ENCODE peak calls at places on chromosomes 5 and 9, in four cellular contexts. One of them, this sample, is unnamed.

GRCh38 chr9:88398016-88398415 is 9.8 kb downstream of the SPIN1 start:
- DNase-seq in A673: no peak
- DNase-seq in substantia nigra: no peak
- DNase-seq in fibroblast of the conjunctiva: no peak
- DNase-seq in this sample: no peak

GRCh38 chr9:16310288-16311145 is 560.0 kb downstream of the BNC2 start:
- DNase-seq in substantia nigra: no peak
- DNase-seq in fibroblast of the conjunctiva: no peak
- DNase-seq in A673: no peak
- DNase-seq in this sample: no peak

GRCh38 chr5:156093024-156093423 is 233.9 kb upstream of the SGCD start:
- DNase-seq in A673: no peak
- DNase-seq in fibroblast of the conjunctiva: no peak
- DNase-seq in substantia nigra: no peak
- DNase-seq in this sample: peak

GRCh38 chr9:107600060-107600573 is 110.5 kb upstream of the KLF4 start:
- DNase-seq in A673: no peak
- DNase-seq in substantia nigra: no peak
- DNase-seq in fibroblast of the conjunctiva: no peak
- DNase-seq in this sample: no peak

GRCh38 chr9:78296208-78296892 is 575 bp upstream of the PSAT1 start:
- DNase-seq in substantia nigra: no peak
- DNase-seq in fibroblast of the conjunctiva: peak
- DNase-seq in A673: peak
- DNase-seq in this sample: peak

GRCh38 chr5:92017786-92018185 is 634.7 kb upstream of the ARRDC3 start:
- DNase-seq in substantia nigra: no peak
- DNase-seq in fibroblast of the conjunctiva: no peak
- DNase-seq in A673: no peak
- DNase-seq in this sample: no peak

GRCh38 chr5:79436821-79437220 is 77.1 kb downstream of the HOMER1 start:
- DNase-seq in fibroblast of the conjunctiva: no peak
- DNase-seq in substantia nigra: no peak
- DNase-seq in A673: no peak
- DNase-seq in this sample: no peak

GRCh38 chr5:93603711-93604118 is 20.7 kb downstream of the NR2F1 start:
- DNase-seq in A673: no peak
- DNase-seq in fibroblast of the conjunctiva: no peak
- DNase-seq in substantia nigra: no peak
- DNase-seq in this sample: no peak

GRCh38 chr5:33079548-33079947 is 361.2 kb upstream of the TARS1 start:
- DNase-seq in substantia nigra: no peak
- DNase-seq in fibroblast of the conjunctiva: no peak
- DNase-seq in A673: no peak
- DNase-seq in this sample: no peak

GRCh38 chr5:115179959-115180709 is 10.4 kb upstream of the TRIM36 start:
- DNase-seq in substantia nigra: no peak
- DNase-seq in fibroblast of the conjunctiva: no peak
- DNase-seq in A673: peak
- DNase-seq in this sample: no peak

GRCh38 chr5:121429761-121430160 is 421.9 kb upstream of the FTMT start:
- DNase-seq in substantia nigra: no peak
- DNase-seq in A673: no peak
- DNase-seq in fibroblast of the conjunctiva: no peak
- DNase-seq in this sample: no peak

GRCh38 chr9:104934686-104935413 is 6.9 kb upstream of the ABCA1 start:
- DNase-seq in A673: no peak
- DNase-seq in fibroblast of the conjunctiva: no peak
- DNase-seq in substantia nigra: no peak
- DNase-seq in this sample: no peak

GRCh38 chr5:134545070-134545868 is 19.8 kb downstream of the JADE2 start:
- DNase-seq in fibroblast of the conjunctiva: no peak
- DNase-seq in substantia nigra: no peak
- DNase-seq in A673: peak
- DNase-seq in this sample: no peak

GRCh38 chr5:13566903-13567339 is 377.6 kb downstream of the DNAH5 start:
- DNase-seq in A673: no peak
- DNase-seq in substantia nigra: no peak
- DNase-seq in fibroblast of the conjunctiva: peak
- DNase-seq in this sample: no peak

GRCh38 chr9:123710299-123710698 is 219.6 kb downstream of the DENND1A start:
- DNase-seq in A673: no peak
- DNase-seq in substantia nigra: no peak
- DNase-seq in fibroblast of the conjunctiva: peak
- DNase-seq in this sample: no peak

GRCh38 chr5:63962345-63962744 is at the start of gene HTR1A:
- DNase-seq in A673: no peak
- DNase-seq in fibroblast of the conjunctiva: no peak
- DNase-seq in substantia nigra: no peak
- DNase-seq in this sample: no peak

GRCh38 chr5:14251733-14252132 is 108.6 kb downstream of the TRIO start:
- DNase-seq in A673: no peak
- DNase-seq in fibroblast of the conjunctiva: no peak
- DNase-seq in substantia nigra: no peak
- DNase-seq in this sample: no peak

GRCh38 chr9:90741036-90741435 is 60.6 kb upstream of the SYK start:
- DNase-seq in substantia nigra: no peak
- DNase-seq in A673: no peak
- DNase-seq in fibroblast of the conjunctiva: no peak
- DNase-seq in this sample: no peak